ENCODE peak calls at places on chromosomes 11 and 22, in six cellular contexts. H, M, S, B, Z and D are unnamed samples.

GRCh38 chr11:84836371-84836770 is 790.8 kb downstream of the DLG2 start:
- DNase-seq in M (no peak), S (no peak), Z (no peak), H (no peak), B (no peak), D (no peak)

GRCh38 chr22:49736538-49736937 is 91.1 kb downstream of the BRD1 start:
- DNase-seq in B (no peak), Z (no peak), H (no peak), M (no peak), S (no peak), D (no peak)

GRCh38 chr22:23222033-23222840 is 41.9 kb downstream of the BCR start:
- DNase-seq in B (no peak), H (no peak), M (no peak), Z (no peak), S (no peak), D (no peak)

GRCh38 chr11:20178976-20179375 is 18.7 kb upstream of the DBX1 start:
- DNase-seq in S (no peak), Z (no peak), B (no peak), H (no peak), M (no peak), D (peak; percentile 37)

GRCh38 chr11:26696330-26696729 is 25.5 kb downstream of the SLC5A12 start:
- DNase-seq in M (no peak), S (no peak), Z (no peak), H (no peak), B (no peak), D (no peak)

GRCh38 chr11:33682446-33682845 is 18.2 kb downstream of the C11orf91 start:
- DNase-seq in M (no peak), S (no peak), Z (no peak), H (no peak), B (no peak), D (no peak)

GRCh38 chr22:27420817-27421361 is 380.7 kb downstream of the MN1 start:
- DNase-seq in H (no peak), B (peak; percentile 46), M (peak; percentile 77), Z (peak; percentile 92), S (no peak), D (peak; percentile 96)

GRCh38 chr11:24593332-24593731 is 96.5 kb downstream of the LUZP2 start:
- DNase-seq in M (no peak), Z (no peak), B (no peak), S (no peak), H (no peak), D (no peak)

GRCh38 chr11:93623179-93623578 is 38.3 kb upstream of the CEP295 start:
- DNase-seq in M (no peak), S (no peak), B (no peak), H (no peak), Z (no peak), D (no peak)

GRCh38 chr11:127103586-127104388 is 103.2 kb upstream of the KIRREL3 start:
- DNase-seq in Z (no peak), H (no peak), B (no peak), S (no peak), M (no peak), D (peak; percentile 64)

GRCh38 chr22:44567846-44568493 is 69.9 kb upstream of the RTL6 start:
- DNase-seq in S (peak; percentile 46), M (no peak), H (peak; percentile 45), Z (no peak), B (peak; percentile 65), D (no peak)

GRCh38 chr11:108693852-108694251 is 29.0 kb downstream of the DDX10 start:
- DNase-seq in Z (no peak), H (no peak), B (no peak), S (no peak), M (no peak), D (no peak)

GRCh38 chr11:124329787-124330478 is 9.9 kb upstream of the OR8D2 start:
- DNase-seq in M (no peak), Z (no peak), H (no peak), B (no peak), S (no peak), D (no peak)

GRCh38 chr11:60872124-60872951 is 5.0 kb downstream of the ZP1 start:
- DNase-seq in Z (no peak), S (peak; percentile 17), H (no peak), M (no peak), B (peak; percentile 35), D (no peak)

GRCh38 chr11:61267437-61267841 is 26.5 kb downstream of the PGA5 start:
- DNase-seq in Z (no peak), M (no peak), H (peak; percentile 66), S (no peak), B (peak; percentile 19), D (no peak)

GRCh38 chr11:111162306-111162705 is 83.2 kb upstream of the POU2AF2 start:
- DNase-seq in Z (no peak), B (no peak), S (no peak), H (no peak), M (no peak), D (no peak)

GRCh38 chr11:6612816-6613136 is 760 bp upstream of the TAF10 start:
- DNase-seq in M (no peak), S (no peak), H (peak; percentile 50), Z (no peak), B (peak; percentile 70), D (no peak)

GRCh38 chr11:57379732-57380131 is 1.2 kb downstream of the PRG3 start:
- DNase-seq in Z (no peak), M (no peak), H (no peak), B (no peak), S (peak; percentile 48), D (no peak)

GRCh38 chr22:33480118-33480517 is 421.9 kb upstream of the SYN3 start:
- DNase-seq in Z (no peak), H (no peak), B (no peak), S (no peak), M (no peak), D (no peak)

GRCh38 chr11:494761-495536 is 12.1 kb downstream of the RNH1 start:
- DNase-seq in S (no peak), Z (no peak), B (no peak), H (no peak), M (no peak), D (no peak)

GRCh38 chr11:2086239-2087040 is 52.7 kb downstream of the IGF2 start:
- DNase-seq in S (no peak), Z (no peak), M (no peak), H (no peak), B (no peak), D (peak; percentile 45)

GRCh38 chr22:37850801-37851200 is 1.6 kb downstream of the EIF3L start:
- DNase-seq in H (no peak), S (no peak), M (no peak), Z (no peak), B (no peak), D (no peak)

GRCh38 chr11:128326791-128327190 is 260.6 kb downstream of the ETS1 start:
- DNase-seq in S (no peak), Z (no peak), M (no peak), B (no peak), H (no peak), D (no peak)

GRCh38 chr11:78065239-78065638 is 1.6 kb downstream of the THRSP start:
- DNase-seq in S (no peak), B (no peak), Z (no peak), H (no peak), M (no peak), D (no peak)
- H3K27ac ChIP-seq in S (no peak overlapping the region), B (no peak overlapping the region), Z (no peak overlapping the region), H (no peak overlapping the region), M (no peak overlapping the region), D (no peak overlapping the region)

GRCh38 chr11:78350101-78350645 is 67.4 kb downstream of the GAB2 start:
- DNase-seq in Z (no peak), H (no peak), M (peak; percentile 32), B (peak; percentile 19), S (no peak), D (no peak)
- H3K4me3 ChIP-seq in Z (no peak overlapping the region), H (no peak overlapping the region), M (no peak overlapping the region), B (peak overlapping the region; percentile 8), S (no peak overlapping the region), D (peak overlapping the region; percentile 37)

GRCh38 chr11:122538060-122538459 is 117.5 kb upstream of the UBASH3B start:
- DNase-seq in B (no peak), H (no peak), S (no peak), M (no peak), Z (no peak), D (no peak)
- H3K9me3 ChIP-seq in B (peaks cover 32% of the 10 kb centered on the region), H (peaks cover 26% of the 10 kb centered on the region), S (peaks cover 13% of the 10 kb centered on the region), M (no peaks in the 10 kb centered on the region), Z (no peaks in the 10 kb centered on the region), D (peaks cover 38% of the 10 kb centered on the region)

GRCh38 chr22:18032455-18033101 is 8.2 kb upstream of the MICAL3 start:
- DNase-seq in M (peak; percentile 43), B (no peak), H (no peak), Z (no peak), S (peak; percentile 48), D (no peak)
- H3K27ac ChIP-seq in M (peak overlapping the region; percentile 77), B (peak overlapping the region; percentile 61), H (no peak overlapping the region), Z (no peak overlapping the region), S (peak overlapping the region; percentile 91), D (peak overlapping the region; percentile 78)

DNA sequence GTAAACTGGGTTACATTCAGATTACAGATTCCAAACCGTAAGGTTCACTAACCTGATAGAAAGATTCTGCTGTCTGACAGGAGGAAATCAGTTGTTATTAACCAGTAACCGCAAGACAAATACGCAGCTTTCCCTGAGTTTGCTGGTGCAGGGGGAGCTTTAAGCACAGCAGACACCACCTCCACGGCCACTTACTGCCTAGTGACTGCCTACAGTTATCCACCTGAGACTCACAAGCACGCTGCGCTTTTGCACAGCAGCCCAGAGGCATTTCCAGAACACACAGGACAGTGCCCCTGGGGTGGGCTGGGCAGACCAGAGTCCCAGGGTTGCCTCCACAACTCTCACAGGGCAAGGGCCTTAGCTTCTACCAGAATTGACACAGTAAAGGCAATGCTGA is 90.9 kb downstream of the CTTN start:
- DNase-seq in S (no peak), B (no peak), H (no peak), M (no peak), Z (no peak), D (no peak)
- H3K4me3 ChIP-seq in S (no peak overlapping the region), B (no peak overlapping the region), H (no peak overlapping the region), M (no peak overlapping the region), Z (no peak overlapping the region), D (no peak overlapping the region)

DNA sequence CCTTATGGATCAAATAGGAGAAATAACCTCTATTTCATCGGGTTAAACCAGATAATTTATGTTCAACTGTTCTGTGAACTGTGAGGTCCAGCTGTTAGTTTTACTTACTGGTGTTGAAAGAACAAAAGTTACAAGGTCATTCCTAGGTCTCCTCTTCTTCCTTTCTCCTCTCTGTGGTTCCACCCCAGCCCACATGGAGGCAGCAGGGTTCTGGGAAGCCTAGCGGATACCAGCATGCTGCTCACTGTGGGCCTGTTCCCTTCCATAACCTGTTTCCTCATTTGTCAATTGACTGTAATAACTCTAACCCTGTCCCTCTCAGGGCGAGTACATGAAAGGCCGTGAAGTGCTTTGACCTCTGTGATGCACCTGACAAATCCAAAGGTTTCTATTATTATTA is 27.8 kb downstream of the RELT start:
- DNase-seq in B (peak; percentile 49), S (peak; percentile 63), H (peak; percentile 74), M (peak; percentile 54), Z (no peak), D (no peak)
- H3K9me3 ChIP-seq in B (no peaks in the 10 kb centered on the region), S (no peaks in the 10 kb centered on the region), H (no peaks in the 10 kb centered on the region), M (no peaks in the 10 kb centered on the region), Z (no peaks in the 10 kb centered on the region), D (no peaks in the 10 kb centered on the region)

GRCh38 chr22:47029244-47030001 is 267.0 kb downstream of the TBC1D22A start:
- DNase-seq in B (peak; percentile 6), S (no peak), Z (no peak), H (no peak), M (no peak), D (no peak)
- H3K27ac ChIP-seq in B (no peak overlapping the region), S (no peak overlapping the region), Z (peak overlapping the region; percentile 56), H (no peak overlapping the region), M (peak overlapping the region; percentile 84), D (no peak overlapping the region)

GRCh38 chr11:122363306-122363705 is 247.3 kb upstream of the BLID start:
- DNase-seq in B (no peak), Z (no peak), M (no peak), H (no peak), S (no peak), D (no peak)
- H3K4me3 ChIP-seq in B (no peak overlapping the region), Z (no peak overlapping the region), M (no peak overlapping the region), H (no peak overlapping the region), S (no peak overlapping the region), D (no peak overlapping the region)